ENCODE peak calls at places on chromosomes 12 and 14, in eight cellular contexts. C, F, X, R, B, M, G and Q are unnamed samples. For H3K4me1 and H3K9me3, the result is how much of the 10 kb centered on the place peaks cover.

GRCh38 chr12:48583728-48584127 is 13.9 kb upstream of the LALBA start:
- DNase-seq in C (no peak), F (no peak), X (no peak), R (no peak), B (no peak), M (no peak), G (no peak), Q (no peak)

GRCh38 chr12:101968770-101969169 is 91.4 kb downstream of the DRAM1 start:
- DNase-seq in C (no peak), F (no peak), X (no peak), R (no peak), B (no peak), M (no peak), G (no peak), Q (no peak)

GRCh38 chr14:34336501-34336900 is 125.5 kb downstream of the SPTSSA start:
- DNase-seq in C (peak), F (no peak), X (no peak), R (no peak), B (no peak), M (no peak), G (no peak), Q (no peak)

GRCh38 chr14:94699831-94700230 is 70.1 kb downstream of the GSC start:
- DNase-seq in C (no peak), F (no peak), X (no peak), R (no peak), B (no peak), M (no peak), G (no peak), Q (no peak)

GRCh38 chr14:104712881-104713734 is 10.9 kb upstream of the ADSS1 start:
- DNase-seq in C (no peak), F (no peak), X (no peak), R (no peak), B (no peak), M (no peak), G (no peak), Q (no peak)

GRCh38 chr14:55699131-55700057 is 119.4 kb downstream of the KTN1 start:
- DNase-seq in C (peak), F (no peak), X (no peak), R (no peak), B (peak), M (no peak), G (no peak), Q (no peak)

GRCh38 chr12:54005853-54006699 is 2.7 kb upstream of the HOXC8 start:
- DNase-seq in C (peak), F (peak), X (peak), R (peak), B (peak), M (no peak), G (peak), Q (peak)

GRCh38 chr14:75831455-75831854 is 150.3 kb downstream of the TGFB3 start:
- DNase-seq in C (peak), F (peak), X (peak), R (no peak), B (peak), M (no peak), G (peak), Q (peak)

GRCh38 chr12:108201808-108202207 is 72.7 kb downstream of the WSCD2 start:
- DNase-seq in C (no peak), F (no peak), X (no peak), R (no peak), B (no peak), M (no peak), G (no peak), Q (no peak)

GRCh38 chr12:49868952-49869815 is 26.3 kb upstream of the BCDIN3D start:
- DNase-seq in C (peak), F (peak), X (peak), R (peak), B (peak), M (no peak), G (peak), Q (peak)

GRCh38 chr14:67186789-67187188 is 2.5 kb upstream of the GARIN2 start:
- DNase-seq in C (no peak), F (no peak), X (no peak), R (no peak), B (peak), M (peak), G (no peak), Q (no peak)

GRCh38 chr12:104454997-104455396 is 1.8 kb upstream of the CHST11 start:
- DNase-seq in C (no peak), F (no peak), X (no peak), R (no peak), B (no peak), M (peak), G (no peak), Q (no peak)

GRCh38 chr12:59650594-59651229 is 54.9 kb downstream of the SLC16A7 start:
- DNase-seq in C (no peak), F (no peak), X (no peak), R (no peak), B (no peak), M (no peak), G (no peak), Q (no peak)

GRCh38 chr14:49940805-49941421 is 48.0 kb downstream of the ARF6 start:
- DNase-seq in C (no peak), F (no peak), X (no peak), R (no peak), B (no peak), M (no peak), G (no peak), Q (no peak)

GRCh38 chr12:45669093-45669492 is 60.4 kb upstream of the ARID2 start:
- DNase-seq in C (no peak), F (no peak), X (no peak), R (no peak), B (no peak), M (no peak), G (no peak), Q (no peak)

GRCh38 chr14:21098134-21098891 is at the start of gene ZNF219:
- DNase-seq in C (peak), F (no peak), X (peak), R (peak), B (peak), M (no peak), G (peak), Q (peak)

GRCh38 chr14:54653764-54654469 is 87.0 kb downstream of the SAMD4A start:
- DNase-seq in C (peak), F (no peak), X (no peak), R (peak), B (peak), M (no peak), G (no peak), Q (no peak)

GRCh38 chr12:85516667-85517325 is 236.8 kb downstream of the ALX1 start:
- DNase-seq in C (no peak), F (no peak), X (no peak), R (no peak), B (no peak), M (no peak), G (no peak), Q (no peak)

GRCh38 chr14:34883954-34884353 is 8.8 kb upstream of the BAZ1A start:
- DNase-seq in C (peak), F (no peak), X (no peak), R (no peak), B (no peak), M (no peak), G (no peak), Q (no peak)

GRCh38 chr14:55731881-55732498 is 152.0 kb downstream of the KTN1 start:
- DNase-seq in C (peak), F (no peak), X (peak), R (no peak), B (peak), M (peak), G (peak), Q (no peak)

GRCh38 chr14:20714593-20715250 is 26.2 kb downstream of the ANG start:
- DNase-seq in C (no peak), F (peak), X (no peak), R (peak), B (peak), M (no peak), G (peak), Q (peak)

GRCh38 chr12:78305808-78306207 is 475.1 kb downstream of the NAV3 start:
- DNase-seq in C (no peak), F (no peak), X (no peak), R (no peak), B (no peak), M (no peak), G (no peak), Q (no peak)

GRCh38 chr12:105733579-105733978 is 403.1 kb downstream of the C12orf75 start:
- DNase-seq in C (no peak), F (no peak), X (no peak), R (no peak), B (no peak), M (no peak), G (no peak), Q (no peak)

GRCh38 chr14:27278341-27278740 is 680.5 kb upstream of the NOVA1 start:
- DNase-seq in C (no peak), F (no peak), X (no peak), R (no peak), B (no peak), M (no peak), G (no peak), Q (no peak)
- TF ChIP-seq POLR2AphosphoS5 in C (no peak), F (no peak), X (no peak), R (no peak), B (no peak), M (no peak), G (no peak), Q (no peak)

GRCh38 chr12:131907379-131908081 is 13.1 kb downstream of the ULK1 start:
- DNase-seq in C (no peak), F (no peak), X (no peak), R (peak), B (no peak), M (no peak), G (no peak), Q (no peak)

GRCh38 chr12:131908716-131909595 is 14.5 kb downstream of the ULK1 start:
- DNase-seq in C (no peak), F (no peak), X (no peak), R (peak), B (no peak), M (no peak), G (no peak), Q (no peak)

GRCh38 chr12:131909596-131910219 is 15.3 kb downstream of the ULK1 start:
- DNase-seq in C (no peak), F (no peak), X (no peak), R (peak), B (no peak), M (no peak), G (no peak), Q (no peak)

GRCh38 chr12:131910302-131911110 is 16.1 kb downstream of the ULK1 start:
- DNase-seq in C (no peak), F (no peak), X (no peak), R (no peak), B (no peak), M (no peak), G (no peak), Q (no peak)

GRCh38 chr12:131908082-131908715 is 13.8 kb downstream of the ULK1 start:
- DNase-seq in C (no peak), F (no peak), X (no peak), R (peak), B (no peak), M (no peak), G (no peak), Q (no peak)
- H3K4me1 ChIP-seq in C (under half), F (under half), X (under half), R (under half), B (under half), M (under half), G (under half), Q (under half)

GRCh38 chr12:34292736-34293625 is 270.7 kb downstream of the ALG10 start:
- DNase-seq in C (peak), F (no peak), X (peak), R (peak), B (peak), M (no peak), G (no peak), Q (no peak)
- H3K9me3 ChIP-seq in C (under half), F (half or more), X (under half), R (half or more), B (under half), M (under half), G (half or more), Q (under half)

DNA sequence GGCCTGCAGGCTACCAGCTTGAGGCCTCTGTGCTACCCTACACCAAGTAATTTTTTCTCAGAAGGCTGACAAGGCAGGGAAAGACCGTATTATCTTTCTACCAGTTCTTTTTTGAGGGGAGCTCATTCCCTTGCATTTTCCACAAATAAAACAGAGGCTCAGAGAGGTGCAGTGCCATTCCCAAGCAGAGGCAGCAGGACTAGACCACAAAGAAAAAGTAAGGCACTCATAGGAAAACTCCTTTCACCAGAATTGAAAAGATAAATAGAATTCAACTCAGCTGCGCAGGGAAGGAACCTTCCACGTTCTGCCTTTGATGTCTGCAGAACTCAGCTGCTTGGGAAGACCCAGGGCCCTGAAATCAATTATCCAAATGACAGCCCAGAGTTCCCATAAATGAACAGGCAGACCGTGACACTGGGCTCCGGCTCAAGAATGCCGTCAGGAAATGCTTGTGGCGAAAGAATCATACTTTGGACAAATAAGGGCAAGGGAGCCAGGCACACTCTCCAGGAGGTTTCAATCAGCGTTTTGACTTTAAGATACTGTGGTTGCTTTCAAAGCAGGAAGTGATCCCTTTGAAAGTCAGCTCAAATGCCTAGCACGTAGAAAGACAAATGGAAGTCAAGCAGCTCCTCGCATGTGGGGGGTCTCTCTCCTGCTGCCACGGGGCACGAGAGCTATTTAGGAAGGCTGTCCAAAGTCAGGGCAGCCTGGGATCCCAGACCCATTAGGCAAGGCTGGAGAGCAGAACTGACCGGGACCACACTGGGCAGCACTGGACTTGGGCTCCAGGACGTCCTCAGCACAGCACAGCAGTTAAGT is 14.0 kb downstream of the KCTD10 start:
- DNase-seq in C (peak), F (peak), X (no peak), R (peak), B (peak), M (peak), G (peak), Q (peak)
- TF ChIP-seq POLR2AphosphoS5 in C (no peak), F (peak), X (no peak), R (no peak), B (peak), M (no peak), G (peak), Q (peak)

GRCh38 chr14:101823081-101823480 is 61.6 kb downstream of the PPP2R5C start:
- DNase-seq in C (no peak), F (no peak), X (no peak), R (no peak), B (no peak), M (no peak), G (no peak), Q (no peak)
- H3K4me1 ChIP-seq in C (under half), F (under half), X (under half), R (half or more), B (under half), M (under half), G (under half), Q (under half)

GRCh38 chr12:32516230-32516629 is 116.9 kb downstream of the FGD4 start:
- DNase-seq in C (no peak), F (no peak), X (peak), R (no peak), B (no peak), M (no peak), G (no peak), Q (no peak)

GRCh38 chr12:32517966-32518365 is 118.6 kb downstream of the FGD4 start:
- DNase-seq in C (no peak), F (no peak), X (no peak), R (no peak), B (no peak), M (no peak), G (no peak), Q (no peak)

GRCh38 chr12:32522322-32523221 is 123.2 kb downstream of the FGD4 start:
- DNase-seq in C (no peak), F (no peak), X (no peak), R (no peak), B (no peak), M (no peak), G (no peak), Q (no peak)

GRCh38 chr12:32515137-32515860 is 115.9 kb downstream of the FGD4 start:
- DNase-seq in C (no peak), F (no peak), X (no peak), R (no peak), B (no peak), M (no peak), G (no peak), Q (no peak)

GRCh38 chr12:32519047-32519446 is 119.7 kb downstream of the FGD4 start:
- DNase-seq in C (no peak), F (no peak), X (no peak), R (no peak), B (no peak), M (no peak), G (no peak), Q (no peak)
- H3K9me3 ChIP-seq in C (under half), F (under half), X (under half), R (under half), B (under half), M (under half), G (under half), Q (under half)